ENCODE peak calls at places on chromosomes 4 and X, in five cellular contexts. One of them, this sample, is unnamed.

GRCh38 chrX:9315086-9315485 is 149.8 kb upstream of the TBL1X start:
- DNase-seq in kidney epithelial cell: no peak
- DNase-seq in IMR-90: peak; percentile 20
- DNase-seq in pancreas: no peak
- DNase-seq in right atrium auricular region: no peak
- DNase-seq in this sample: no peak

GRCh38 chr4:147192679-147193078 is 247.0 kb upstream of the TTC29 start:
- DNase-seq in kidney epithelial cell: no peak
- DNase-seq in IMR-90: no peak
- DNase-seq in pancreas: no peak
- DNase-seq in right atrium auricular region: no peak
- DNase-seq in this sample: no peak

GRCh38 chr4:118947095-118947494 is 58.4 kb downstream of the SYNPO2 start:
- DNase-seq in kidney epithelial cell: no peak
- DNase-seq in IMR-90: no peak
- DNase-seq in pancreas: no peak
- DNase-seq in right atrium auricular region: no peak
- DNase-seq in this sample: no peak

GRCh38 chrX:38293741-38294140 is 33.6 kb downstream of the RPGR start:
- DNase-seq in kidney epithelial cell: no peak
- DNase-seq in IMR-90: no peak
- DNase-seq in pancreas: no peak
- DNase-seq in right atrium auricular region: no peak
- DNase-seq in this sample: no peak

GRCh38 chr4:104727643-104728042 is 232.9 kb upstream of the CXXC4 start:
- DNase-seq in kidney epithelial cell: no peak
- DNase-seq in IMR-90: no peak
- DNase-seq in pancreas: no peak
- DNase-seq in right atrium auricular region: no peak
- DNase-seq in this sample: no peak

GRCh38 chrX:119008122-119008744 is 33.8 kb downstream of the LONRF3 start:
- DNase-seq in kidney epithelial cell: no peak
- DNase-seq in IMR-90: peak; percentile 30
- DNase-seq in pancreas: no peak
- DNase-seq in right atrium auricular region: no peak
- DNase-seq in this sample: no peak

GRCh38 chrX:16578218-16578617 is 71.7 kb upstream of the S100G start:
- DNase-seq in kidney epithelial cell: no peak
- DNase-seq in IMR-90: peak; percentile 73
- DNase-seq in pancreas: no peak
- DNase-seq in right atrium auricular region: no peak
- DNase-seq in this sample: no peak

GRCh38 chrX:48492293-48492910 is 16.4 kb upstream of the PORCN start:
- DNase-seq in kidney epithelial cell: no peak
- DNase-seq in IMR-90: peak; percentile 35
- DNase-seq in pancreas: no peak
- DNase-seq in right atrium auricular region: no peak
- DNase-seq in this sample: no peak

GRCh38 chr4:185772391-185773093 is 39.5 kb downstream of the SORBS2 start:
- DNase-seq in kidney epithelial cell: no peak
- DNase-seq in IMR-90: no peak
- DNase-seq in pancreas: no peak
- DNase-seq in right atrium auricular region: no peak
- DNase-seq in this sample: no peak

GRCh38 chrX:154714925-154715324 is 36.0 kb downstream of the GAB3 start:
- DNase-seq in kidney epithelial cell: no peak
- DNase-seq in IMR-90: peak; percentile 50
- DNase-seq in pancreas: no peak
- DNase-seq in right atrium auricular region: no peak
- DNase-seq in this sample: no peak

GRCh38 chrX:2351999-2352995 is 148.5 kb downstream of the DHRSX start:
- DNase-seq in kidney epithelial cell: peak; percentile 67
- DNase-seq in IMR-90: peak; percentile 99
- DNase-seq in pancreas: no peak
- DNase-seq in right atrium auricular region: no peak
- DNase-seq in this sample: no peak

GRCh38 chr4:15239866-15240265 is 188.0 kb upstream of the C1QTNF7 start:
- DNase-seq in kidney epithelial cell: no peak
- DNase-seq in IMR-90: peak; percentile 32
- DNase-seq in pancreas: no peak
- DNase-seq in right atrium auricular region: no peak
- DNase-seq in this sample: no peak

GRCh38 chr4:54660591-54660990 is 2.8 kb downstream of the KIT start:
- DNase-seq in kidney epithelial cell: no peak
- DNase-seq in IMR-90: no peak
- DNase-seq in pancreas: no peak
- DNase-seq in right atrium auricular region: no peak
- DNase-seq in this sample: no peak

GRCh38 chr4:158786155-158786581 is 17.3 kb downstream of the FNIP2 start:
- DNase-seq in kidney epithelial cell: no peak
- DNase-seq in IMR-90: peak; percentile 28
- DNase-seq in pancreas: no peak
- DNase-seq in right atrium auricular region: no peak
- DNase-seq in this sample: no peak

GRCh38 chr4:98166025-98166730 is 22.9 kb upstream of the STPG2 start:
- DNase-seq in kidney epithelial cell: peak; percentile 26
- DNase-seq in IMR-90: peak; percentile 1
- DNase-seq in pancreas: peak; percentile 62
- DNase-seq in right atrium auricular region: no peak
- DNase-seq in this sample: no peak

GRCh38 chr4:55819634-55820033 is at the start of gene EXOC1L:
- DNase-seq in kidney epithelial cell: no peak
- DNase-seq in IMR-90: no peak
- DNase-seq in pancreas: no peak
- DNase-seq in right atrium auricular region: peak; percentile 60
- DNase-seq in this sample: no peak

GRCh38 chr4:80362578-80363181 is 27.1 kb downstream of the CFAP299 start:
- DNase-seq in kidney epithelial cell: peak; percentile 1
- DNase-seq in IMR-90: peak; percentile 51
- DNase-seq in pancreas: no peak
- DNase-seq in right atrium auricular region: no peak
- DNase-seq in this sample: no peak

GRCh38 chr4:134027931-134028330 is 173.7 kb downstream of the PABPC4L start:
- DNase-seq in kidney epithelial cell: peak; percentile 89
- DNase-seq in IMR-90: peak; percentile 69
- DNase-seq in pancreas: no peak
- DNase-seq in right atrium auricular region: no peak
- DNase-seq in this sample: no peak

GRCh38 chrX:56309881-56310280 is 77.7 kb downstream of the KLF8 start:
- DNase-seq in kidney epithelial cell: no peak
- DNase-seq in IMR-90: no peak
- DNase-seq in pancreas: no peak
- DNase-seq in right atrium auricular region: no peak
- DNase-seq in this sample: no peak

GRCh38 chr4:17597517-17597916 is 16.9 kb upstream of the MED28 start:
- DNase-seq in kidney epithelial cell: no peak
- DNase-seq in IMR-90: peak; percentile 6
- DNase-seq in pancreas: no peak
- DNase-seq in right atrium auricular region: no peak
- DNase-seq in this sample: no peak

GRCh38 chr4:17599826-17600225 is 14.6 kb upstream of the MED28 start:
- DNase-seq in kidney epithelial cell: no peak
- DNase-seq in IMR-90: no peak
- DNase-seq in pancreas: no peak
- DNase-seq in right atrium auricular region: no peak
- DNase-seq in this sample: no peak

DNA sequence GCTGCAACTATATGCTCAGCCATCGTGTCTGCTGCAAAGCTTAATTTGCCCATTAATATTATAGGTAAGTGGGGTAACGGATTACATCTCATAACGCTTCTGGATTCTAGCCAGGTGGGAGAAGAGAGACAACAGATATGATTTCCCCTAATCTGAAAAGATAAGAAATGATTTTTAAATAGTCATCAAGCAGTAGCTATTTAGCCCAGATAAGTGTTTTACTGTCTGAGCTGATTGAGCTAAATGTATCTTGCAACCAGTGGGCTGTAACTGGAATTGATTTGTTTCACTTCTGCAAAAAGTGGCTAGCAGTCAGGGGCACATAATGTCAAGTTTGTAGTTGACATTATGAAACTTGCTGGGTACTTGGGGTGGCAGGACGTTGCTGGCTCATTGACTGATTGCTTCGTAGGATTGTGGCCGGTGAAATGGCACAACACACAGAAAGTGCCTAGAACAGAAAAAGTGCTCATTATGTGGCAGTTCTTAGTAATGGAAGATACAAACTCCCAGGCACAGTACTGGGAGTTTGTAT is 18.5 kb downstream of the LAP3 start:
- DNase-seq in kidney epithelial cell: no peak
- DNase-seq in IMR-90: no peak
- DNase-seq in pancreas: no peak
- DNase-seq in right atrium auricular region: no peak
- DNase-seq in this sample: no peak
- H3K36me3 ChIP-seq in kidney epithelial cell: no peaks in the 10 kb centered on the region
- H3K36me3 ChIP-seq in IMR-90: peaks cover 32% of the 10 kb centered on the region
- H3K36me3 ChIP-seq in pancreas: no peaks in the 10 kb centered on the region
- H3K36me3 ChIP-seq in right atrium auricular region: peaks cover 71% of the 10 kb centered on the region
- H3K36me3 ChIP-seq in this sample: peaks cover 50% of the 10 kb centered on the region

GRCh38 chr4:41217373-41217772 is 3.0 kb upstream of the APBB2 start:
- DNase-seq in kidney epithelial cell: no peak
- DNase-seq in IMR-90: no peak
- DNase-seq in pancreas: no peak
- DNase-seq in right atrium auricular region: no peak
- DNase-seq in this sample: no peak
- H3K4me3 ChIP-seq in kidney epithelial cell: no peak overlapping the region
- H3K4me3 ChIP-seq in IMR-90: no peak overlapping the region
- H3K4me3 ChIP-seq in pancreas: no peak overlapping the region
- H3K4me3 ChIP-seq in right atrium auricular region: no peak overlapping the region
- H3K4me3 ChIP-seq in this sample: no peak overlapping the region

DNA sequence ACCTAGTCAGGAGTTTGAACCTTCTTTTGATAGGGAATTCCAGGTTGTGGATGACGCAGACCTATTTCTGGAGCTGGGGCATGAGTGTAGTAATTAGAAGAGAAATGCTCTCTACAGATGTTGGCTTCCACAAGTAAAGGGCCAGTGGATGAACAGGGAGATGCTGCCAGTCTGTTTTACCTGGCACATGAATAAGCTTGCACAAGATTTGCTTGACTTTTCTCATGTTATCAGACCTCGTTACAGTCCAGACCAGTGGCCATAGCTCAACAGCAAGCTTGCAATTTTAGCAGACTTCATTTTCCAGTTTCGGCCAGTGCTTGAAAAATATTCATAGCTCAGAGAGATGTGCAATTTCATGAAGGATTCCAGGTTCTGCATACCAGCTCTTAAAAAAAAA is 26.9 kb upstream of the SPANXB1 start:
- DNase-seq in kidney epithelial cell: no peak
- DNase-seq in IMR-90: no peak
- DNase-seq in pancreas: no peak
- DNase-seq in right atrium auricular region: no peak
- DNase-seq in this sample: no peak
- TF ChIP-seq CTCF in kidney epithelial cell: no peak
- TF ChIP-seq CTCF in IMR-90: no peak
- TF ChIP-seq CTCF in pancreas: no peak
- TF ChIP-seq CTCF in right atrium auricular region: no peak
- TF ChIP-seq CTCF in this sample: no peak

GRCh38 chr4:78885598-78885997 is 53.6 kb downstream of the PAQR3 start:
- DNase-seq in kidney epithelial cell: no peak
- DNase-seq in IMR-90: peak; percentile 48
- DNase-seq in pancreas: no peak
- DNase-seq in right atrium auricular region: no peak
- DNase-seq in this sample: no peak

DNA sequence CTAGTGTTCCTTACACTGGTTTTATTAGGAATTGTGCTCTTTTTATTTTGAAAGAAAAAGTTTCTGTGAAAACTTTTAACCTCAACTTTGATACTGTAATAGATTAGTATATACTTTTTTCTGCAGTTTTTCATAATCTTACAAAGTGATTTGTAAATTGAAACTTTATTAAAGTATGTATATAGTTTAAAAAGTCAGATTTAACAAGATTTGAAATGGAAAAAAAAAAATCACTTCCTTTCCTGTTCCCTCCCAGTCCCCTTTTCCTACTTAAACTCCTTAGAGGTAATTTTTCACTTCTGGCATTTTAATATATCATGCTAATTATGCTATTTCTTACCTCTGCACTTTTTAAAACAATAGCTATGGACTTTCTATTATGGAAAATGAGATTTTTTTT is 49.3 kb downstream of the PAQR3 start:
- DNase-seq in kidney epithelial cell: no peak
- DNase-seq in IMR-90: no peak
- DNase-seq in pancreas: no peak
- DNase-seq in right atrium auricular region: no peak
- DNase-seq in this sample: no peak
- H3K36me3 ChIP-seq in kidney epithelial cell: no peaks in the 10 kb centered on the region
- H3K36me3 ChIP-seq in IMR-90: peaks cover 5% of the 10 kb centered on the region
- H3K36me3 ChIP-seq in pancreas: no peaks in the 10 kb centered on the region
- H3K36me3 ChIP-seq in right atrium auricular region: peaks cover 39% of the 10 kb centered on the region
- H3K36me3 ChIP-seq in this sample: peaks cover 19% of the 10 kb centered on the region

GRCh38 chrX:105775672-105776071 is 46.7 kb upstream of the NRK start:
- DNase-seq in kidney epithelial cell: no peak
- DNase-seq in IMR-90: no peak
- DNase-seq in pancreas: no peak
- DNase-seq in right atrium auricular region: no peak
- DNase-seq in this sample: no peak
- H3K4me3 ChIP-seq in kidney epithelial cell: no peak overlapping the region
- H3K4me3 ChIP-seq in IMR-90: no peak overlapping the region
- H3K4me3 ChIP-seq in pancreas: no peak overlapping the region
- H3K4me3 ChIP-seq in right atrium auricular region: no peak overlapping the region
- H3K4me3 ChIP-seq in this sample: no peak overlapping the region

GRCh38 chrX:103774070-103774642 is 2.5 kb upstream of the PLP1 start:
- DNase-seq in kidney epithelial cell: no peak
- DNase-seq in IMR-90: peak; percentile 52
- DNase-seq in pancreas: no peak
- DNase-seq in right atrium auricular region: no peak
- DNase-seq in this sample: no peak
- TF ChIP-seq CTCF in kidney epithelial cell: peak; percentile 46
- TF ChIP-seq CTCF in IMR-90: peak; percentile 57
- TF ChIP-seq CTCF in pancreas: no peak
- TF ChIP-seq CTCF in right atrium auricular region: peak; percentile 55
- TF ChIP-seq CTCF in this sample: no peak

GRCh38 chr4:1227817-1228216 is 21.1 kb downstream of the CTBP1 start:
- DNase-seq in kidney epithelial cell: no peak
- DNase-seq in IMR-90: no peak
- DNase-seq in pancreas: no peak
- DNase-seq in right atrium auricular region: no peak
- DNase-seq in this sample: no peak

GRCh38 chr4:1229117-1229849 is 19.6 kb downstream of the CTBP1 start:
- DNase-seq in kidney epithelial cell: no peak
- DNase-seq in IMR-90: no peak
- DNase-seq in pancreas: no peak
- DNase-seq in right atrium auricular region: no peak
- DNase-seq in this sample: no peak

GRCh38 chr4:1230971-1231636 is 17.8 kb downstream of the CTBP1 start:
- DNase-seq in kidney epithelial cell: no peak
- DNase-seq in IMR-90: no peak
- DNase-seq in pancreas: no peak
- DNase-seq in right atrium auricular region: no peak
- DNase-seq in this sample: no peak

GRCh38 chr4:1231637-1232360 is 17.1 kb downstream of the CTBP1 start:
- DNase-seq in kidney epithelial cell: no peak
- DNase-seq in IMR-90: no peak
- DNase-seq in pancreas: no peak
- DNase-seq in right atrium auricular region: no peak
- DNase-seq in this sample: no peak

DNA sequence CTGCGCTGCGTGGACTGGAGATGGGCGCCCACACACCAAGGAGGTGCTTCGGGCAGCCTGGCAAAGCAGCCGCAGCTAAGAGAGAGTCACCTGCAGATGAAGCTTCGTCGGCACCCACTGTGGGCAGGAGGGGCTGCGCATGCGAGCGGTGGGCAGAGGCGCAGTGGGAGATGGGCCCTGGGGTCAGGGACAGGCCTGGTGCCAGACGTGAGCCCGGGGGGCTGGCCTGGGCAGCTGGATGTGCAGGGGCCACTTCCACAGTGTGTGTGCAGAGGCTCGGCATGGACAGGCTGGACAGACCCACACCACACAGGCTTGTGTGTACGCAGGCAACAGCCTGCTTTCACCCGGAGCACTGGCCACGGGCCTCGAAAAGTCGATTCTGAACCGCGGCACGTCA is 18.6 kb downstream of the CTBP1 start:
- DNase-seq in kidney epithelial cell: no peak
- DNase-seq in IMR-90: no peak
- DNase-seq in pancreas: no peak
- DNase-seq in right atrium auricular region: no peak
- DNase-seq in this sample: no peak
- H3K36me3 ChIP-seq in kidney epithelial cell: peaks cover 5% of the 10 kb centered on the region
- H3K36me3 ChIP-seq in IMR-90: peaks cover 87% of the 10 kb centered on the region
- H3K36me3 ChIP-seq in pancreas: peaks cover 8% of the 10 kb centered on the region
- H3K36me3 ChIP-seq in right atrium auricular region: peaks cover 79% of the 10 kb centered on the region
- H3K36me3 ChIP-seq in this sample: peaks cover 87% of the 10 kb centered on the region

This sample was measured in lung.